ENCODE peak calls at places on chromosome 9, in eight cellular contexts. Y is caudate nucleus; R is stimulated activated CD8-positive, alpha-beta memory T cell treated with anti-CD3 and anti-CD28 coated beads, Interleukin-15, amount 100 ng/mL, for 4 hours; K is CD4-positive, alpha-beta memory T cell; L is T-helper 1 cell; Q is activated naive CD4-positive, alpha-beta T cell; E is HTR-8/SVneo; D is LNCaP clone FGC. M is an unnamed sample.

GRCh38 chr9:22098636-22099332 is 89.7 kb upstream of the CDKN2B start:
- DNase-seq in Y (no peak), R (no peak), K (no peak), D (no peak), L (no peak), E (no peak), Q (no peak), M (no peak)

GRCh38 chr9:128152133-128152780 is 3.0 kb downstream of the LCN2 start:
- DNase-seq in Q (no peak), Y (no peak), R (no peak), K (no peak), D (no peak), L (no peak), E (no peak), M (no peak)

GRCh38 chr9:73180373-73180772 is 28.7 kb downstream of the ANXA1 start:
- DNase-seq in Y (no peak), Q (no peak), E (no peak), D (no peak), L (no peak), R (no peak), K (no peak), M (no peak)

GRCh38 chr9:110887276-110887675 is 151.0 kb downstream of the LPAR1 start:
- DNase-seq in E (no peak), D (no peak), L (no peak), Y (no peak), Q (no peak), R (no peak), K (no peak), M (no peak)

GRCh38 chr9:29806941-29807625 is 2233.8 kb upstream of the C9orf72 start:
- DNase-seq in Q (no peak), Y (no peak), R (no peak), D (no peak), E (no peak), L (no peak), K (no peak), M (no peak)

GRCh38 chr9:132694144-132694543 is 23.9 kb downstream of the GTF3C4 start:
- DNase-seq in E (no peak), L (no peak), R (no peak), Y (no peak), D (no peak), K (peak; percentile 19), Q (no peak), M (no peak)

GRCh38 chr9:115063058-115063850 is 54.7 kb downstream of the TNC start:
- DNase-seq in E (no peak), L (no peak), Y (no peak), D (no peak), R (no peak), K (no peak), Q (no peak), M (no peak)

GRCh38 chr9:101509572-101509971 is 24.1 kb upstream of the RNF20 start:
- DNase-seq in E (no peak), Y (no peak), K (no peak), D (no peak), L (no peak), Q (no peak), R (no peak), M (no peak)

GRCh38 chr9:37984672-37985611 is 81.0 kb upstream of the SLC25A51 start:
- DNase-seq in L (no peak), E (peak; percentile 53), K (no peak), D (no peak), Y (no peak), R (no peak), Q (no peak), M (no peak)

GRCh38 chr9:73093740-73094379 is 57.8 kb upstream of the ANXA1 start:
- DNase-seq in Y (no peak), E (no peak), Q (no peak), L (no peak), D (no peak), K (no peak), R (no peak), M (no peak)

GRCh38 chr9:35682083-35682482 is 7.6 kb downstream of the TPM2 start:
- DNase-seq in E (no peak), Q (no peak), R (no peak), Y (no peak), K (no peak), L (no peak), D (no peak), M (no peak)

GRCh38 chr9:133855802-133856592 is 117.8 kb upstream of the SARDH start:
- DNase-seq in R (no peak), E (no peak), L (no peak), D (no peak), Q (no peak), K (no peak), Y (no peak), M (no peak)

GRCh38 chr9:107299437-107299836 is 16.4 kb downstream of the RAD23B start:
- DNase-seq in Q (no peak), R (no peak), L (no peak), Y (no peak), E (no peak), K (no peak), D (no peak), M (no peak)

GRCh38 chr9:122168356-122168755 is 8.6 kb downstream of the MORN5 start:
- DNase-seq in Y (no peak), L (no peak), K (no peak), E (no peak), D (no peak), R (no peak), Q (no peak), M (no peak)

GRCh38 chr9:96327694-96328352 is 25.8 kb upstream of the HSD17B3 start:
- DNase-seq in E (peak; percentile 28), R (peak; percentile 11), Q (no peak), D (no peak), Y (no peak), K (peak; percentile 49), L (no peak), M (no peak)

GRCh38 chr9:87212563-87213154 is 265.4 kb upstream of the GAS1 start:
- DNase-seq in Y (no peak), E (no peak), L (no peak), Q (no peak), K (no peak), D (peak; percentile 54), R (no peak), M (no peak)

GRCh38 chr9:133429641-133430161 is 7.5 kb downstream of the ADAMTS13 start:
- DNase-seq in R (no peak), Y (no peak), E (peak; percentile 36), L (no peak), K (no peak), Q (no peak), D (no peak), M (no peak)

GRCh38 chr9:73348485-73348884 is 196.8 kb downstream of the ANXA1 start:
- DNase-seq in E (no peak), R (no peak), L (no peak), D (peak; percentile 7), K (no peak), Y (no peak), Q (no peak), M (no peak)

GRCh38 chr9:34988218-34989055 is 1.1 kb upstream of the DNAJB5 start:
- DNase-seq in R (no peak), L (peak; percentile 55), D (no peak), Y (peak; percentile 26), Q (no peak), E (no peak), K (peak; percentile 43), M (no peak)

M was measured in GOT3.